ENCODE peak calls at places on chromosomes 6 and 20, in eight cellular contexts. R is neuronal stem cell, N is anterior cingulate cortex, C is ovary, V is NCI-H774, A is RWPE1, Z is heart right ventricle, Q is EL. O is an unnamed sample.
A peak's percentile ranks its signal among the peaks of the same experiment; 100 is the strongest.

GRCh38 chr6:3871511-3871910 is 22.3 kb downstream of the FAM50B start:
- DNase-seq in V (no peak), Q (no peak), N (no peak), A (no peak), C (no peak), Z (no peak), R (no peak), O (no peak)

GRCh38 chr20:37590938-37591490 is 63.3 kb upstream of the BLCAP start:
- DNase-seq in A (no peak), C (no peak), V (no peak), Q (no peak), R (no peak), N (no peak), Z (no peak), O (no peak)

GRCh38 chr20:24943196-24943595 is 5.9 kb upstream of the CST7 start:
- DNase-seq in Z (no peak), C (no peak), A (no peak), V (no peak), Q (no peak), R (no peak), N (no peak), O (no peak)

GRCh38 chr6:38876470-38876869 is 161.4 kb downstream of the DNAH8 start:
- DNase-seq in N (peak; percentile 57), C (no peak), Q (no peak), A (no peak), V (no peak), Z (no peak), R (no peak), O (peak; percentile 65)

GRCh38 chr20:50794846-50795634 is at the start of gene BCAS4:
- DNase-seq in V (peak; percentile 74), N (peak; percentile 83), A (peak; percentile 96), Z (peak; percentile 34), Q (peak; percentile 87), C (peak; percentile 84), R (peak; percentile 86), O (peak; percentile 70)

GRCh38 chr6:93677297-93677965 is 258.1 kb upstream of the EPHA7 start:
- DNase-seq in Q (no peak), V (no peak), N (no peak), Z (no peak), R (no peak), C (no peak), A (no peak), O (no peak)

GRCh38 chr6:111011360-111012142 is 29.7 kb downstream of the RPF2 start:
- DNase-seq in Z (no peak), N (peak; percentile 3), A (peak; percentile 40), R (peak; percentile 35), Q (peak; percentile 49), C (no peak), V (peak; percentile 67), O (peak; percentile 45)

GRCh38 chr20:58458342-58459057 is 56.7 kb downstream of the APCDD1L start:
- DNase-seq in A (no peak), N (no peak), Q (peak; percentile 76), C (no peak), Z (no peak), V (no peak), R (no peak), O (no peak)

GRCh38 chr6:33276864-33277662 is at the start of gene B3GALT4:
- DNase-seq in Q (peak; percentile 80), Z (peak; percentile 79), R (peak; percentile 81), N (peak; percentile 68), V (peak; percentile 75), A (peak; percentile 81), C (peak; percentile 82), O (peak; percentile 38)

GRCh38 chr6:35377002-35377401 is 34.6 kb downstream of the PPARD start:
- DNase-seq in C (no peak), V (no peak), R (no peak), N (no peak), Z (no peak), Q (no peak), A (no peak), O (no peak)

GRCh38 chr20:54140927-54141566 is 32.7 kb downstream of the CYP24A1 start:
- DNase-seq in C (no peak), R (no peak), N (no peak), V (no peak), A (peak; percentile 94), Z (no peak), Q (peak; percentile 89), O (no peak)